ENCODE peak calls at places on chromosome 9, in five cellular contexts. W, I, O, L and Y are unnamed samples.

GRCh38 chr9:119185298-119185697 is 183.9 kb downstream of the BRINP1 start:
- DNase-seq in O (no peak), I (no peak), W (no peak), L (no peak), Y (no peak)

GRCh38 chr9:15240927-15241326 is 66.1 kb downstream of the TTC39B start:
- DNase-seq in O (no peak), I (no peak), L (no peak), W (no peak), Y (no peak)

GRCh38 chr9:137878146-137878941 is 762 bp downstream of the CACNA1B start:
- DNase-seq in I (no peak), O (no peak), L (peak; percentile 91), W (peak; percentile 90), Y (peak; percentile 37)

GRCh38 chr9:136059321-136059791 is 35.7 kb downstream of the NACC2 start:
- DNase-seq in L (peak; percentile 6), W (peak; percentile 12), I (peak; percentile 77), O (no peak), Y (no peak)

GRCh38 chr9:135302329-135303279 is 177.0 kb upstream of the PPP1R26 start:
- DNase-seq in O (no peak), L (no peak), W (no peak), I (no peak), Y (no peak)

GRCh38 chr9:95580812-95581761 is 64.3 kb upstream of the PTCH1 start:
- DNase-seq in L (no peak), W (no peak), O (no peak), I (no peak), Y (no peak)

GRCh38 chr9:2620876-2621677 is 510 bp upstream of the VLDLR start:
- DNase-seq in I (peak; percentile 84), L (peak; percentile 75), O (peak; percentile 24), W (peak; percentile 88), Y (peak; percentile 84)

GRCh38 chr9:70463877-70464276 is 49.4 kb upstream of the KLF9 start:
- DNase-seq in O (no peak), W (no peak), I (no peak), L (no peak), Y (no peak)

GRCh38 chr9:96376926-96377874 is 6.3 kb downstream of the SLC35D2 start:
- DNase-seq in I (no peak), O (no peak), L (no peak), W (no peak), Y (peak; percentile 95)

GRCh38 chr9:126372716-126373115 is 46.1 kb downstream of the MVB12B start:
- DNase-seq in W (no peak), I (no peak), L (no peak), O (no peak), Y (no peak)

GRCh38 chr9:135998410-135999071 is 37.4 kb upstream of the UBAC1 start:
- DNase-seq in I (no peak), W (no peak), O (no peak), L (no peak), Y (no peak)

GRCh38 chr9:69877852-69878507 is 57.4 kb downstream of the CFAP95 start:
- DNase-seq in W (no peak), L (peak; percentile 8), O (no peak), I (no peak), Y (no peak)

GRCh38 chr9:116144555-116144954 is 9.0 kb upstream of the PAPPA start:
- DNase-seq in W (no peak), L (no peak), O (no peak), I (no peak), Y (no peak)

GRCh38 chr9:35771524-35771923 is 17.4 kb upstream of the MSMP start:
- DNase-seq in O (no peak), W (no peak), I (no peak), L (no peak), Y (no peak)

GRCh38 chr9:69542942-69543704 is 129.0 kb downstream of the APBA1 start:
- DNase-seq in O (no peak), W (peak; percentile 27), L (no peak), I (no peak), Y (peak; percentile 46)

GRCh38 chr9:106284300-106284699 is 578.7 kb upstream of the ZNF462 start:
- DNase-seq in L (peak; percentile 34), O (no peak), W (peak; percentile 36), I (no peak), Y (no peak)
- TF ChIP-seq CTCF in L (peak; percentile 27), O (peak; percentile 19), W (no peak), I (no peak), Y (no peak)

GRCh38 chr9:121858788-121859187 is 207.4 kb downstream of the DAB2IP start:
- DNase-seq in W (no peak), O (no peak), I (no peak), L (no peak), Y (no peak)
- TF ChIP-seq CTCF in W (no peak), O (no peak), I (no peak), L (no peak), Y (no peak)

GRCh38 chr9:108282872-108283271 is 572.9 kb downstream of the ACTL7B start:
- DNase-seq in O (no peak), L (no peak), I (no peak), W (no peak), Y (no peak)
- TF ChIP-seq CTCF in O (no peak), L (peak; percentile 66), I (no peak), W (peak; percentile 21), Y (no peak)

GRCh38 chr9:89978185-89978584 is 373.4 kb downstream of the GADD45G start:
- DNase-seq in W (no peak), L (no peak), I (no peak), O (no peak), Y (no peak)
- TF ChIP-seq CTCF in W (no peak), L (no peak), I (peak; percentile 31), O (no peak), Y (peak; percentile 31)

DNA sequence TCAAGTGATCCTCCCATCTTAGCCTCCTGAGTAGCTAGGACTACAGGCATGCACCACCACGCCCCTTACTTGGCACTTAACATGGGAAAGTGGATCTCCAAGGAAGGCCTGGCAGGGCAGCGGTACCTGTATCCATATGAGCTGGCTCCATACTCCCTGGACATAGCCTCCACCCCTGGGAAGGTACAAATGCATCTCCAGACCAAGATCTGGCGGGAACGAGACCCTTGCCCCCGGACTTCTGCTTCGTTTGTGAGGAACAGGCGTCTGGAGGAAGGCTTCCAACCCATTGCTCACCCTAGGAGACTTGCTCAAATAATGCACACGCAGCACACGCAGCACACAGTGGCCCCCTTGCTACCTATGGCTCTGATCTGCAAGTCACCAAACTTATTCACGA is 55.2 kb downstream of the CRB2 start:
- DNase-seq in L (no peak), O (no peak), I (no peak), W (no peak), Y (no peak)
- TF ChIP-seq CTCF in L (no peak), O (no peak), I (no peak), W (no peak), Y (no peak)

GRCh38 chr9:128764361-128764760 is 7.4 kb downstream of the ZER1 start:
- DNase-seq in L (no peak), W (peak; percentile 50), O (no peak), I (no peak), Y (no peak)

GRCh38 chr9:128768581-128768980 is 3.1 kb downstream of the ZER1 start:
- DNase-seq in O (no peak), W (no peak), I (no peak), L (no peak), Y (no peak)

GRCh38 chr9:128762664-128763449 is 8.9 kb downstream of the ZER1 start:
- DNase-seq in L (no peak), O (no peak), W (no peak), I (no peak), Y (no peak)

GRCh38 chr9:128770286-128770685 is 1.4 kb downstream of the ZER1 start:
- DNase-seq in W (no peak), I (no peak), O (no peak), L (no peak), Y (no peak)

DNA sequence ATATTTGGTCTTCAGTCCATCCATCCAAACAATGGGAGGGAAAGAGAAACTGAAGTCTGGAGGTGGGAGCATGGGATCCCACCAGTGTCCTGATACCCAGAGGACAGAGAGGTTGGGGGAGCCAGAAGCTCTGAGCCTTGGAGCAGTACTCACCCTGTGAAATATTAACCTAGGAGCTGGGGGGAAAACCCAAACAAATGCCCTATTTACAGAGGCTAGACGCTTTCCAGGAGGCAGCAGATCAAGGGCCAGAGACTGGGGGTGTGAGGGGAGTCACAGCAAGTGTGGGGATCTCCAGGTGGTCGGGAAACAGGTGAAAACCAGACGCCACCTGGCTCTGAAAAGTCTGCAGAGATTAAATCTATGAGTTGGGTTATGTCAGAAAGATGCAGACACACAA is 6.2 kb downstream of the ZER1 start:
- DNase-seq in L (no peak), W (no peak), I (no peak), O (no peak), Y (no peak)
- TF ChIP-seq CTCF in L (no peak), W (no peak), I (no peak), O (no peak), Y (no peak)

GRCh38 chr9:132760057-132760456 is 89.8 kb downstream of the GTF3C4 start:
- DNase-seq in W (no peak), L (no peak), O (no peak), I (peak; percentile 6), Y (no peak)

GRCh38 chr9:132762896-132763295 is 92.6 kb downstream of the GTF3C4 start:
- DNase-seq in I (peak; percentile 47), W (no peak), O (no peak), L (no peak), Y (no peak)

GRCh38 chr9:132761602-132762001 is 91.3 kb downstream of the GTF3C4 start:
- DNase-seq in L (no peak), W (no peak), O (no peak), I (no peak), Y (no peak)

GRCh38 chr9:132768932-132769894 is 98.9 kb downstream of the GTF3C4 start:
- DNase-seq in W (peak; percentile 79), O (peak; percentile 39), I (peak; percentile 76), L (peak; percentile 74), Y (peak; percentile 52)

DNA sequence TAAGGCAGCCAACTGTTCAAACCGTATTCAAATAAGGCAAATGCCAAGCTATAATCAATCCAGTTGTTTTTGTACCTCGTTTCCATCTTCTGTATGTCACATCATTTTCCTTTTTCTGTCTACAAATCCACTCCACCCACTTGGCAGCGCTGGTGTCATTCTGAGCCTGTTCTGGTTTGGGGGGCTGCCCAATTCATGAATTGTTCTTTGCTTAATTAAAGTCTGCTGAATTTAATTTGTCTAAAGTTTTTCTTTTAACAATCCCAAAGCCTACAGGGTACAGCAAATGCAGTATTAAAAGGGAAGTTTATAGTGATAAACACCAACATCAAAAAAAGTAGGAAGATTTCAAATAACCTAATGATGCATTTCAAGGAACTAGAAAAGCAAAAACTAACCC is 93.3 kb downstream of the GTF3C4 start:
- DNase-seq in W (no peak), I (peak; percentile 15), O (no peak), L (no peak), Y (no peak)
- TF ChIP-seq CTCF in W (no peak), I (no peak), O (no peak), L (no peak), Y (no peak)

GRCh38 chr9:37037744-37038640 is 3.9 kb upstream of the PAX5 start:
- DNase-seq in W (peak; percentile 67), L (peak; percentile 33), O (no peak), I (no peak), Y (no peak)
- TF ChIP-seq CTCF in W (no peak), L (no peak), O (no peak), I (no peak), Y (no peak)